ENCODE peak calls at places on chromosomes 5 and 9, in nine cellular contexts. One of them, this sample, is unnamed.

GRCh38 chr5:72387985-72388384 is 67.8 kb downstream of the PTCD2 start:
- DNase-seq in prostate gland: no peak
- DNase-seq in left cardiac atrium: no peak
- DNase-seq in frontal cortex: no peak
- DNase-seq in NCI-H460: peak; percentile 24
- DNase-seq in HuH-7: no peak
- DNase-seq in stimulated activated CD4-positive, alpha-beta T cell treated with anti-CD3 and anti-CD28 coated beads, Interleukin-2, amount 100 ng/mL, for 48 hours: no peak
- DNase-seq in NCI-H1092: no peak
- DNase-seq in COLO829: no peak
- DNase-seq in this sample: peak; percentile 89

GRCh38 chr9:80797841-80798688 is 891.3 kb downstream of the TLE1 start:
- DNase-seq in NCI-H1092: peak; percentile 17
- DNase-seq in stimulated activated CD4-positive, alpha-beta T cell treated with anti-CD3 and anti-CD28 coated beads, Interleukin-2, amount 100 ng/mL, for 48 hours: no peak
- DNase-seq in HuH-7: no peak
- DNase-seq in left cardiac atrium: no peak
- DNase-seq in frontal cortex: peak; percentile 26
- DNase-seq in COLO829: peak; percentile 95
- DNase-seq in NCI-H460: no peak
- DNase-seq in prostate gland: peak; percentile 52
- DNase-seq in this sample: peak; percentile 47

GRCh38 chr9:27673626-27674025 is 100.3 kb upstream of the C9orf72 start:
- DNase-seq in NCI-H1092: no peak
- DNase-seq in left cardiac atrium: no peak
- DNase-seq in NCI-H460: no peak
- DNase-seq in COLO829: no peak
- DNase-seq in stimulated activated CD4-positive, alpha-beta T cell treated with anti-CD3 and anti-CD28 coated beads, Interleukin-2, amount 100 ng/mL, for 48 hours: no peak
- DNase-seq in HuH-7: no peak
- DNase-seq in prostate gland: no peak
- DNase-seq in frontal cortex: no peak
- DNase-seq in this sample: no peak

GRCh38 chr5:105530716-105531261 is 1968.2 kb upstream of the NUDT12 start:
- DNase-seq in prostate gland: no peak
- DNase-seq in COLO829: no peak
- DNase-seq in NCI-H460: no peak
- DNase-seq in frontal cortex: no peak
- DNase-seq in HuH-7: no peak
- DNase-seq in stimulated activated CD4-positive, alpha-beta T cell treated with anti-CD3 and anti-CD28 coated beads, Interleukin-2, amount 100 ng/mL, for 48 hours: no peak
- DNase-seq in left cardiac atrium: no peak
- DNase-seq in NCI-H1092: no peak
- DNase-seq in this sample: no peak

GRCh38 chr5:135846311-135846710 is 11.8 kb downstream of the SLC25A48 start:
- DNase-seq in COLO829: no peak
- DNase-seq in frontal cortex: no peak
- DNase-seq in NCI-H460: no peak
- DNase-seq in HuH-7: no peak
- DNase-seq in left cardiac atrium: no peak
- DNase-seq in NCI-H1092: no peak
- DNase-seq in stimulated activated CD4-positive, alpha-beta T cell treated with anti-CD3 and anti-CD28 coated beads, Interleukin-2, amount 100 ng/mL, for 48 hours: no peak
- DNase-seq in prostate gland: no peak
- DNase-seq in this sample: no peak

GRCh38 chr9:130860458-130861316 is 25.6 kb downstream of the ABL1 start:
- DNase-seq in NCI-H1092: no peak
- DNase-seq in COLO829: no peak
- DNase-seq in frontal cortex: no peak
- DNase-seq in stimulated activated CD4-positive, alpha-beta T cell treated with anti-CD3 and anti-CD28 coated beads, Interleukin-2, amount 100 ng/mL, for 48 hours: no peak
- DNase-seq in HuH-7: no peak
- DNase-seq in left cardiac atrium: peak; percentile 92
- DNase-seq in NCI-H460: peak; percentile 82
- DNase-seq in prostate gland: no peak
- DNase-seq in this sample: peak; percentile 94

GRCh38 chr9:136741885-136742568 is 713 bp downstream of the LCN10 start:
- DNase-seq in stimulated activated CD4-positive, alpha-beta T cell treated with anti-CD3 and anti-CD28 coated beads, Interleukin-2, amount 100 ng/mL, for 48 hours: no peak
- DNase-seq in prostate gland: no peak
- DNase-seq in COLO829: no peak
- DNase-seq in NCI-H1092: no peak
- DNase-seq in NCI-H460: no peak
- DNase-seq in frontal cortex: no peak
- DNase-seq in HuH-7: no peak
- DNase-seq in left cardiac atrium: peak; percentile 31
- DNase-seq in this sample: no peak

GRCh38 chr9:128917151-128917849 is 3.5 kb upstream of the PHYHD1 start:
- DNase-seq in NCI-H1092: peak; percentile 64
- DNase-seq in NCI-H460: no peak
- DNase-seq in frontal cortex: peak; percentile 60
- DNase-seq in prostate gland: peak; percentile 89
- DNase-seq in HuH-7: no peak
- DNase-seq in stimulated activated CD4-positive, alpha-beta T cell treated with anti-CD3 and anti-CD28 coated beads, Interleukin-2, amount 100 ng/mL, for 48 hours: no peak
- DNase-seq in COLO829: no peak
- DNase-seq in left cardiac atrium: peak; percentile 88
- DNase-seq in this sample: peak; percentile 39

GRCh38 chr9:118000581-118000980 is 296.4 kb downstream of the TLR4 start:
- DNase-seq in NCI-H460: no peak
- DNase-seq in HuH-7: no peak
- DNase-seq in prostate gland: no peak
- DNase-seq in COLO829: no peak
- DNase-seq in left cardiac atrium: no peak
- DNase-seq in frontal cortex: no peak
- DNase-seq in NCI-H1092: no peak
- DNase-seq in stimulated activated CD4-positive, alpha-beta T cell treated with anti-CD3 and anti-CD28 coated beads, Interleukin-2, amount 100 ng/mL, for 48 hours: no peak
- DNase-seq in this sample: no peak

GRCh38 chr5:160064979-160065619 is 54.2 kb downstream of the PWWP2A start:
- DNase-seq in stimulated activated CD4-positive, alpha-beta T cell treated with anti-CD3 and anti-CD28 coated beads, Interleukin-2, amount 100 ng/mL, for 48 hours: no peak
- DNase-seq in HuH-7: peak; percentile 49
- DNase-seq in NCI-H460: no peak
- DNase-seq in COLO829: no peak
- DNase-seq in left cardiac atrium: no peak
- DNase-seq in NCI-H1092: no peak
- DNase-seq in prostate gland: peak; percentile 89
- DNase-seq in frontal cortex: no peak
- DNase-seq in this sample: no peak

GRCh38 chr9:90825586-90825985 is 24.0 kb downstream of the SYK start:
- DNase-seq in COLO829: no peak
- DNase-seq in NCI-H460: no peak
- DNase-seq in left cardiac atrium: no peak
- DNase-seq in frontal cortex: no peak
- DNase-seq in NCI-H1092: no peak
- DNase-seq in stimulated activated CD4-positive, alpha-beta T cell treated with anti-CD3 and anti-CD28 coated beads, Interleukin-2, amount 100 ng/mL, for 48 hours: no peak
- DNase-seq in HuH-7: no peak
- DNase-seq in prostate gland: no peak
- DNase-seq in this sample: no peak

GRCh38 chr5:83209963-83210362 is 132.6 kb downstream of the XRCC4 start:
- DNase-seq in NCI-H1092: no peak
- DNase-seq in HuH-7: no peak
- DNase-seq in COLO829: no peak
- DNase-seq in prostate gland: no peak
- DNase-seq in frontal cortex: no peak
- DNase-seq in stimulated activated CD4-positive, alpha-beta T cell treated with anti-CD3 and anti-CD28 coated beads, Interleukin-2, amount 100 ng/mL, for 48 hours: no peak
- DNase-seq in NCI-H460: no peak
- DNase-seq in left cardiac atrium: no peak
- DNase-seq in this sample: no peak

GRCh38 chr5:111134080-111134479 is 41.9 kb downstream of the WDR36 start:
- DNase-seq in left cardiac atrium: no peak
- DNase-seq in frontal cortex: no peak
- DNase-seq in prostate gland: no peak
- DNase-seq in NCI-H1092: no peak
- DNase-seq in NCI-H460: no peak
- DNase-seq in COLO829: no peak
- DNase-seq in stimulated activated CD4-positive, alpha-beta T cell treated with anti-CD3 and anti-CD28 coated beads, Interleukin-2, amount 100 ng/mL, for 48 hours: no peak
- DNase-seq in HuH-7: no peak
- DNase-seq in this sample: peak; percentile 46

GRCh38 chr9:95903398-95903797 is 27.9 kb downstream of the ERCC6L2 start:
- DNase-seq in HuH-7: no peak
- DNase-seq in stimulated activated CD4-positive, alpha-beta T cell treated with anti-CD3 and anti-CD28 coated beads, Interleukin-2, amount 100 ng/mL, for 48 hours: no peak
- DNase-seq in prostate gland: no peak
- DNase-seq in NCI-H460: no peak
- DNase-seq in frontal cortex: no peak
- DNase-seq in NCI-H1092: no peak
- DNase-seq in COLO829: no peak
- DNase-seq in left cardiac atrium: no peak
- DNase-seq in this sample: no peak

GRCh38 chr5:104347119-104347708 is 784.6 kb upstream of the NUDT12 start:
- DNase-seq in left cardiac atrium: no peak
- DNase-seq in NCI-H460: peak; percentile 41
- DNase-seq in COLO829: no peak
- DNase-seq in frontal cortex: no peak
- DNase-seq in HuH-7: no peak
- DNase-seq in prostate gland: no peak
- DNase-seq in stimulated activated CD4-positive, alpha-beta T cell treated with anti-CD3 and anti-CD28 coated beads, Interleukin-2, amount 100 ng/mL, for 48 hours: no peak
- DNase-seq in NCI-H1092: no peak
- DNase-seq in this sample: peak; percentile 27

GRCh38 chr5:55450050-55450765 is 84.6 kb downstream of the PLPP1 start:
- DNase-seq in HuH-7: no peak
- DNase-seq in NCI-H460: no peak
- DNase-seq in prostate gland: no peak
- DNase-seq in left cardiac atrium: no peak
- DNase-seq in frontal cortex: no peak
- DNase-seq in NCI-H1092: no peak
- DNase-seq in COLO829: no peak
- DNase-seq in stimulated activated CD4-positive, alpha-beta T cell treated with anti-CD3 and anti-CD28 coated beads, Interleukin-2, amount 100 ng/mL, for 48 hours: no peak
- DNase-seq in this sample: peak; percentile 78

GRCh38 chr5:115415143-115415491 is 118.7 kb upstream of the CCDC112 start:
- DNase-seq in frontal cortex: no peak
- DNase-seq in prostate gland: no peak
- DNase-seq in stimulated activated CD4-positive, alpha-beta T cell treated with anti-CD3 and anti-CD28 coated beads, Interleukin-2, amount 100 ng/mL, for 48 hours: no peak
- DNase-seq in COLO829: peak; percentile 93
- DNase-seq in left cardiac atrium: peak; percentile 67
- DNase-seq in NCI-H1092: no peak
- DNase-seq in HuH-7: peak; percentile 9
- DNase-seq in NCI-H460: no peak
- DNase-seq in this sample: peak; percentile 69

GRCh38 chr5:91170266-91170665 is 212.9 kb downstream of the ARRDC3 start:
- DNase-seq in HuH-7: no peak
- DNase-seq in NCI-H1092: no peak
- DNase-seq in NCI-H460: no peak
- DNase-seq in left cardiac atrium: no peak
- DNase-seq in frontal cortex: no peak
- DNase-seq in COLO829: no peak
- DNase-seq in stimulated activated CD4-positive, alpha-beta T cell treated with anti-CD3 and anti-CD28 coated beads, Interleukin-2, amount 100 ng/mL, for 48 hours: no peak
- DNase-seq in prostate gland: no peak
- DNase-seq in this sample: peak; percentile 90

GRCh38 chr9:97382099-97382718 is 29.7 kb upstream of the TDRD7 start:
- DNase-seq in HuH-7: peak; percentile 62
- DNase-seq in prostate gland: no peak
- DNase-seq in frontal cortex: no peak
- DNase-seq in COLO829: no peak
- DNase-seq in stimulated activated CD4-positive, alpha-beta T cell treated with anti-CD3 and anti-CD28 coated beads, Interleukin-2, amount 100 ng/mL, for 48 hours: no peak
- DNase-seq in NCI-H460: no peak
- DNase-seq in left cardiac atrium: no peak
- DNase-seq in NCI-H1092: no peak
- DNase-seq in this sample: peak; percentile 6

GRCh38 chr9:28024616-28025147 is 451.4 kb upstream of the C9orf72 start:
- DNase-seq in prostate gland: no peak
- DNase-seq in left cardiac atrium: no peak
- DNase-seq in HuH-7: no peak
- DNase-seq in NCI-H1092: peak; percentile 88
- DNase-seq in COLO829: no peak
- DNase-seq in frontal cortex: no peak
- DNase-seq in NCI-H460: no peak
- DNase-seq in stimulated activated CD4-positive, alpha-beta T cell treated with anti-CD3 and anti-CD28 coated beads, Interleukin-2, amount 100 ng/mL, for 48 hours: no peak
- DNase-seq in this sample: no peak

GRCh38 chr5:153756540-153756939 is 266.1 kb downstream of the GRIA1 start:
- DNase-seq in left cardiac atrium: no peak
- DNase-seq in frontal cortex: no peak
- DNase-seq in HuH-7: no peak
- DNase-seq in NCI-H460: no peak
- DNase-seq in COLO829: no peak
- DNase-seq in prostate gland: no peak
- DNase-seq in stimulated activated CD4-positive, alpha-beta T cell treated with anti-CD3 and anti-CD28 coated beads, Interleukin-2, amount 100 ng/mL, for 48 hours: no peak
- DNase-seq in NCI-H1092: no peak
- DNase-seq in this sample: peak; percentile 24

GRCh38 chr5:168877132-168877895 is 298.1 kb upstream of the PANK3 start:
- DNase-seq in HuH-7: no peak
- DNase-seq in COLO829: no peak
- DNase-seq in prostate gland: no peak
- DNase-seq in left cardiac atrium: peak; percentile 30
- DNase-seq in NCI-H1092: peak; percentile 20
- DNase-seq in frontal cortex: no peak
- DNase-seq in stimulated activated CD4-positive, alpha-beta T cell treated with anti-CD3 and anti-CD28 coated beads, Interleukin-2, amount 100 ng/mL, for 48 hours: no peak
- DNase-seq in NCI-H460: no peak
- DNase-seq in this sample: no peak

GRCh38 chr9:104896131-104896530 is 31.8 kb downstream of the ABCA1 start:
- DNase-seq in NCI-H1092: no peak
- DNase-seq in frontal cortex: no peak
- DNase-seq in stimulated activated CD4-positive, alpha-beta T cell treated with anti-CD3 and anti-CD28 coated beads, Interleukin-2, amount 100 ng/mL, for 48 hours: no peak
- DNase-seq in HuH-7: no peak
- DNase-seq in COLO829: no peak
- DNase-seq in NCI-H460: no peak
- DNase-seq in left cardiac atrium: no peak
- DNase-seq in prostate gland: no peak
- DNase-seq in this sample: peak; percentile 31

GRCh38 chr9:89482056-89482784 is 15.7 kb downstream of the SEMA4D start:
- DNase-seq in frontal cortex: peak; percentile 53
- DNase-seq in stimulated activated CD4-positive, alpha-beta T cell treated with anti-CD3 and anti-CD28 coated beads, Interleukin-2, amount 100 ng/mL, for 48 hours: no peak
- DNase-seq in COLO829: no peak
- DNase-seq in left cardiac atrium: no peak
- DNase-seq in prostate gland: no peak
- DNase-seq in HuH-7: no peak
- DNase-seq in NCI-H1092: no peak
- DNase-seq in NCI-H460: no peak
- DNase-seq in this sample: no peak

GRCh38 chr9:84793251-84793650 is 123.7 kb downstream of the NTRK2 start:
- DNase-seq in COLO829: no peak
- DNase-seq in left cardiac atrium: no peak
- DNase-seq in prostate gland: no peak
- DNase-seq in NCI-H460: no peak
- DNase-seq in stimulated activated CD4-positive, alpha-beta T cell treated with anti-CD3 and anti-CD28 coated beads, Interleukin-2, amount 100 ng/mL, for 48 hours: no peak
- DNase-seq in HuH-7: no peak
- DNase-seq in NCI-H1092: no peak
- DNase-seq in frontal cortex: no peak
- DNase-seq in this sample: no peak

This sample was measured in HCEC 1CT.